ENCODE peak calls at places on chromosomes 16 and 17, in eight cellular contexts. P, R, Y, W, I, M, A and C are unnamed samples.
A peak's percentile ranks its signal among the peaks of the same experiment; 100 is the strongest.

GRCh38 chr16:85659336-85659735 is 29.4 kb downstream of the GINS2 start:
- DNase-seq in P (no peak), R (no peak), Y (peak; percentile 10), W (no peak), I (no peak), M (peak; percentile 32), A (no peak), C (no peak)

GRCh38 chr17:7932483-7932891 is 481 bp downstream of the CNTROB start:
- DNase-seq in P (no peak), R (peak; percentile 22), Y (no peak), W (no peak), I (no peak), M (no peak), A (no peak), C (no peak)

GRCh38 chr16:14611660-14612059 is 18.4 kb downstream of the PARN start:
- DNase-seq in P (no peak), R (no peak), Y (no peak), W (no peak), I (no peak), M (no peak), A (no peak), C (no peak)

GRCh38 chr16:27204232-27204915 is 1.0 kb downstream of the KDM8 start:
- DNase-seq in P (no peak), R (no peak), Y (no peak), W (no peak), I (no peak), M (no peak), A (no peak), C (no peak)

GRCh38 chr16:9647981-9648701 is 534.1 kb downstream of the GRIN2A start:
- DNase-seq in P (no peak), R (peak; percentile 26), Y (no peak), W (no peak), I (no peak), M (no peak), A (no peak), C (no peak)

GRCh38 chr16:53041196-53041977 is 11.3 kb downstream of the CHD9NB start:
- DNase-seq in P (peak; percentile 52), R (peak; percentile 55), Y (peak; percentile 90), W (no peak), I (peak; percentile 53), M (peak; percentile 71), A (no peak), C (no peak)

GRCh38 chr17:42312285-42313130 is 24.2 kb downstream of the STAT5A start:
- DNase-seq in P (peak; percentile 78), R (peak; percentile 79), Y (peak; percentile 92), W (no peak), I (peak; percentile 80), M (peak; percentile 88), A (no peak), C (no peak)

GRCh38 chr17:16987830-16988601 is 16.1 kb upstream of the TNFRSF13B start:
- DNase-seq in P (peak; percentile 49), R (peak; percentile 74), Y (peak; percentile 85), W (peak; percentile 98), I (peak; percentile 57), M (peak; percentile 76), A (no peak), C (peak; percentile 49)

GRCh38 chr17:182164-182751 is 808 bp upstream of the DOC2B start:
- DNase-seq in P (no peak), R (no peak), Y (no peak), W (no peak), I (peak; percentile 75), M (no peak), A (no peak), C (no peak)

GRCh38 chr16:73846292-73846849 is 450.2 kb upstream of the PSMD7 start:
- DNase-seq in P (no peak), R (no peak), Y (no peak), W (no peak), I (no peak), M (no peak), A (no peak), C (no peak)

GRCh38 chr17:29958947-29959657 is 17.7 kb downstream of the EFCAB5 start:
- DNase-seq in P (no peak), R (peak; percentile 11), Y (no peak), W (no peak), I (no peak), M (no peak), A (no peak), C (no peak)

GRCh38 chr16:10564591-10564990 is 15.8 kb downstream of the EMP2 start:
- DNase-seq in P (no peak), R (no peak), Y (no peak), W (no peak), I (no peak), M (no peak), A (no peak), C (no peak)

GRCh38 chr17:17445925-17446665 is 30.7 kb upstream of the MED9 start:
- DNase-seq in P (peak; percentile 67), R (peak; percentile 93), Y (no peak), W (no peak), I (peak; percentile 83), M (peak; percentile 84), A (peak; percentile 97), C (peak; percentile 74)

GRCh38 chr17:28760987-28761562 is 17.3 kb downstream of the TRAF4 start:
- DNase-seq in P (no peak), R (peak; percentile 58), Y (peak; percentile 81), W (no peak), I (peak; percentile 87), M (peak; percentile 70), A (no peak), C (peak; percentile 28)

GRCh38 chr16:629289-630023 is 1.3 kb upstream of the WFIKKN1 start:
- DNase-seq in P (no peak), R (no peak), Y (peak; percentile 23), W (no peak), I (no peak), M (peak; percentile 63), A (no peak), C (no peak)

GRCh38 chr16:7744546-7745294 is 412.1 kb downstream of the RBFOX1 start:
- DNase-seq in P (no peak), R (no peak), Y (no peak), W (no peak), I (no peak), M (no peak), A (no peak), C (no peak)

GRCh38 chr17:5191541-5192417 is at the start of gene ZNF594:
- DNase-seq in P (peak; percentile 88), R (peak; percentile 96), Y (peak; percentile 98), W (peak; percentile 86), I (peak; percentile 97), M (peak; percentile 98), A (peak; percentile 74), C (peak; percentile 63)

GRCh38 chr16:88638323-88639230 is at the start of gene IL17C:
- DNase-seq in P (no peak), R (no peak), Y (no peak), W (no peak), I (peak; percentile 83), M (no peak), A (no peak), C (no peak)

GRCh38 chr16:4376126-4376819 is 4.6 kb downstream of the VASN start:
- DNase-seq in P (peak; percentile 85), R (peak; percentile 92), Y (peak; percentile 93), W (no peak), I (peak; percentile 96), M (peak; percentile 95), A (no peak), C (no peak)

GRCh38 chr17:15263206-15263579 is 1.9 kb downstream of the PMP22 start:
- DNase-seq in P (peak; percentile 85), R (peak; percentile 91), Y (peak; percentile 96), W (no peak), I (peak; percentile 54), M (peak; percentile 96), A (no peak), C (no peak)

GRCh38 chr17:35713069-35713728 is 18.2 kb upstream of the RASL10B start:
- DNase-seq in P (no peak), R (peak; percentile 97), Y (no peak), W (no peak), I (no peak), M (no peak), A (peak; percentile 38), C (peak; percentile 90)

GRCh38 chr17:78154903-78155811 is 9.0 kb downstream of the C17orf99 start:
- DNase-seq in P (no peak), R (no peak), Y (no peak), W (peak; percentile 86), I (no peak), M (no peak), A (no peak), C (no peak)
- TF ChIP-seq CTCF in P (no peak), R (no peak), Y (no peak), W (no peak), I (no peak), M (no peak), A (no peak), C (no peak)

DNA sequence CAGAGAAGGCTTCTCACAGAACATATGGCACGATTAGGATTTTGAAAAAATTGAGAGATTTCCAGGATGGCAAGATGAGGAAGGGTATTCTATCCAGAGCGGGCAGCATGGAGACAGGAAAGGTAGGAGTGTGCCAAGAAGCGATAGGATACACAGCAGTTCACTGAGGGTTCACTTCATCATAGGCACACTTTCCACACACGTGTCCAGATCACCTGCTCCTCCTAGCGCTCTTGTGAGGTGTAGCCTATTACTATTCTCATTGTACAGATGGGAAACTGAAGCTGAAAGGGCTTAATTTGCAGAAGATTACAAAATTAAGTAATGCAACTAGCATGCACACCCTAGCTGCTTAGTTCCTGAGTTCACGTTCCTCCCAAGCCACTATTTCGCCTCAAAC is 6.2 kb upstream of the ELAC2 start:
- DNase-seq in P (no peak), R (no peak), Y (no peak), W (no peak), I (no peak), M (no peak), A (no peak), C (no peak)
- H3K4me3 ChIP-seq in P (no peak overlapping the region), R (no peak overlapping the region), Y (no peak overlapping the region), W (no peak overlapping the region), I (no peak overlapping the region), M (no peak overlapping the region), A (no peak overlapping the region), C (no peak overlapping the region)

GRCh38 chr17:50168319-50168718 is 2.5 kb downstream of the SGCA start:
- DNase-seq in P (no peak), R (no peak), Y (peak; percentile 19), W (no peak), I (no peak), M (no peak), A (no peak), C (no peak)
- TF ChIP-seq CTCF in P (no peak), R (no peak), Y (no peak), W (no peak), I (no peak), M (no peak), A (no peak), C (no peak)

GRCh38 chr16:24612656-24613055 is 73.3 kb downstream of the RBBP6 start:
- DNase-seq in P (no peak), R (no peak), Y (no peak), W (no peak), I (no peak), M (no peak), A (no peak), C (no peak)

GRCh38 chr16:24609740-24610420 is 70.5 kb downstream of the RBBP6 start:
- DNase-seq in P (peak; percentile 42), R (peak; percentile 60), Y (peak; percentile 57), W (no peak), I (peak; percentile 54), M (peak; percentile 63), A (peak; percentile 32), C (no peak)

GRCh38 chr16:24610421-24610765 is 71.0 kb downstream of the RBBP6 start:
- DNase-seq in P (no peak), R (peak; percentile 21), Y (peak; percentile 41), W (no peak), I (no peak), M (no peak), A (peak; percentile 9), C (no peak)

GRCh38 chr16:24611310-24611709 is 71.9 kb downstream of the RBBP6 start:
- DNase-seq in P (no peak), R (no peak), Y (no peak), W (no peak), I (no peak), M (no peak), A (no peak), C (no peak)

GRCh38 chr16:24609417-24609739 is 70.0 kb downstream of the RBBP6 start:
- DNase-seq in P (no peak), R (no peak), Y (no peak), W (no peak), I (no peak), M (no peak), A (no peak), C (no peak)
- H3K4me3 ChIP-seq in P (no peak overlapping the region), R (no peak overlapping the region), Y (peak overlapping the region; percentile 36), W (no peak overlapping the region), I (peak overlapping the region; percentile 35), M (peak overlapping the region; percentile 28), A (no peak overlapping the region), C (no peak overlapping the region)